ENCODE peak calls at places on chromosomes 16 and 17, in five cellular contexts. Q is H1, N is HepG2, V is GM12878, O is K562. Y is an unnamed sample.

GRCh38 chr17:63961355-63962207 is 11.1 kb downstream of the SCN4A start:
- DNase-seq in O (peak; percentile 98), N (peak; percentile 68), V (no peak), Q (peak; percentile 100), Y (peak; percentile 92)

GRCh38 chr16:80007216-80007615 is 406.7 kb upstream of the MAF start:
- DNase-seq in Q (no peak), N (no peak), O (no peak), V (no peak), Y (no peak)

GRCh38 chr16:19900590-19900989 is 15.9 kb upstream of the GPRC5B start:
- DNase-seq in Q (no peak), N (no peak), O (no peak), V (no peak), Y (no peak)

GRCh38 chr16:12314786-12315185 is 338.3 kb downstream of the SNX29 start:
- DNase-seq in O (no peak), Q (no peak), V (no peak), N (no peak), Y (no peak)

GRCh38 chr17:44223574-44224046 is 4.1 kb upstream of the UBTF start:
- DNase-seq in O (no peak), V (no peak), Q (no peak), N (no peak), Y (no peak)

GRCh38 chr17:70608193-70608592 is 438.9 kb downstream of the KCNJ2 start:
- DNase-seq in N (no peak), O (no peak), V (no peak), Q (no peak), Y (no peak)

GRCh38 chr17:46977348-46977747 is 1.7 kb downstream of the RPRML start:
- DNase-seq in V (no peak), Q (peak; percentile 80), N (peak; percentile 54), O (peak; percentile 37), Y (no peak)

GRCh38 chr17:14107889-14108288 is 38.6 kb downstream of the COX10 start:
- DNase-seq in V (no peak), O (no peak), Q (no peak), N (no peak), Y (no peak)

GRCh38 chr17:13940858-13941665 is 128.2 kb upstream of the COX10 start:
- DNase-seq in O (no peak), Q (no peak), V (no peak), N (no peak), Y (peak; percentile 46)

GRCh38 chr16:72844225-72844920 is 203.6 kb downstream of the ZFHX3 start:
- DNase-seq in Q (no peak), O (no peak), V (peak; percentile 11), N (no peak), Y (no peak)

GRCh38 chr17:29238133-29238850 is 8.4 kb upstream of the CRYBA1 start:
- DNase-seq in Q (no peak), N (no peak), O (no peak), V (no peak), Y (no peak)

GRCh38 chr17:6092182-6092922 is 22.2 kb downstream of the WSCD1 start:
- DNase-seq in N (no peak), Q (no peak), V (no peak), O (no peak), Y (no peak)

GRCh38 chr17:41428591-41429326 is 4.4 kb upstream of the KRT37 start:
- DNase-seq in V (no peak), N (peak; percentile 35), O (no peak), Q (no peak), Y (no peak)

GRCh38 chr17:5115673-5116651 is at the start of gene USP6:
- DNase-seq in N (no peak), Q (no peak), V (no peak), O (no peak), Y (no peak)

GRCh38 chr16:12356622-12357365 is 380.3 kb downstream of the SNX29 start:
- DNase-seq in N (no peak), Q (no peak), O (peak; percentile 34), V (no peak), Y (no peak)

GRCh38 chr16:15899538-15900100 is 11.2 kb upstream of the CEP20 start:
- DNase-seq in V (peak; percentile 65), O (peak; percentile 61), Q (no peak), N (peak; percentile 95), Y (peak; percentile 99)

GRCh38 chr17:30928584-30928983 is 6.8 kb downstream of the ADAP2 start:
- DNase-seq in V (no peak), N (no peak), Q (no peak), O (no peak), Y (no peak)
- TF ChIP-seq ATF3 in V (no peak), N (no peak), Q (no peak), O (no peak), Y (no peak)

GRCh38 chr17:65305778-65306177 is 168.6 kb downstream of the RGS9 start:
- DNase-seq in V (no peak), N (no peak), Q (no peak), O (no peak), Y (no peak)

GRCh38 chr17:65297384-65297783 is 160.2 kb downstream of the RGS9 start:
- DNase-seq in V (no peak), O (no peak), N (no peak), Q (no peak), Y (no peak)

GRCh38 chr17:65305116-65305515 is 167.9 kb downstream of the RGS9 start:
- DNase-seq in V (no peak), O (no peak), Q (no peak), N (no peak), Y (no peak)

GRCh38 chr17:65297916-65298315 is 160.7 kb downstream of the RGS9 start:
- DNase-seq in V (no peak), O (no peak), Q (no peak), N (no peak), Y (no peak)

DNA sequence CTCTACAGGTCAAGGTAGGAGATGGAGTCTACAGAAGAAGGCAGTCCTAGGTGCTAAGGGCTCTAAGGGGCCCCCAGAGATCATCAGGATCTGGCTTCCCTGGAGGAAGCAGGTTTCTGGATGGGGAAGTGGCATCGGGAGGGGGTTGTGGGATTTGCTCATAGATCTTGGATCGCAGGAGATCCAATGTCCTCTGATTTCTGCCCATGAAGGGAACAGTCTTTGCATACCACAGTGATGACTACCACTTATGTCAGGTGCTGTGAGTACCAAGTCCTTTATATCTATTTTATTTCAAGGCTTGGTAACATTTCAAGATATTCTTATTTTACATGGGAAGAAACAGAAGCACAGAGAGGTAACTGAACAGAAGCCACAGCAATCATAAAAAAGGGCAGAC is 164.0 kb downstream of the RGS9 start:
- DNase-seq in V (no peak), N (no peak), O (no peak), Q (no peak), Y (no peak)
- TF ChIP-seq ZNF274 in V (no peak), N (no peak), O (no peak), Q (no peak), Y (no peak)

GRCh38 chr17:82935944-82936767 is 96.3 kb upstream of the ZNF750 start:
- DNase-seq in Q (no peak), V (no peak), O (no peak), N (no peak), Y (no peak)
- TF ChIP-seq RAD21 in Q (no peak), V (no peak), O (no peak), N (no peak), Y (no peak)

GRCh38 chr17:9644910-9645751 is at the start of gene USP43:
- DNase-seq in N (peak; percentile 6), Q (no peak), V (no peak), O (peak; percentile 57), Y (peak; percentile 32)

GRCh38 chr17:9643611-9644010 is 1.7 kb upstream of the USP43 start:
- DNase-seq in Q (no peak), N (no peak), V (no peak), O (no peak), Y (no peak)

GRCh38 chr17:9647014-9647413 is 1.7 kb downstream of the USP43 start:
- DNase-seq in Q (no peak), V (no peak), O (no peak), N (no peak), Y (no peak)

GRCh38 chr17:9646556-9646905 is 1.2 kb downstream of the USP43 start:
- DNase-seq in V (no peak), N (no peak), Q (no peak), O (no peak), Y (no peak)

GRCh38 chr17:9645858-9646555 is 690 bp downstream of the USP43 start:
- DNase-seq in Q (no peak), O (peak; percentile 12), N (peak; percentile 30), V (no peak), Y (peak; percentile 12)
- TF ChIP-seq ATF3 in Q (no peak), O (no peak), N (no peak), V (no peak), Y (no peak)

GRCh38 chr16:85717393-85718152 is 28.8 kb upstream of the GINS2 start:
- DNase-seq in Q (no peak), O (peak; percentile 78), N (peak; percentile 60), V (no peak), Y (peak; percentile 49)
- TF ChIP-seq ZNF274 in Q (no peak), O (no peak), N (peak; percentile 63), V (no peak), Y (no peak)

GRCh38 chr17:56679148-56679766 is 85.8 kb downstream of the NOG start:
- DNase-seq in Q (no peak), O (peak; percentile 39), N (peak; percentile 15), V (no peak), Y (peak; percentile 15)
- TF ChIP-seq RAD21 in Q (peak; percentile 44), O (peak; percentile 45), N (no peak), V (peak; percentile 33), Y (peak; percentile 54)